ENCODE peak calls at places on chromosomes 7 and 10, in four cellular contexts. L, N, X and P are unnamed samples.

GRCh38 chr10:117762819-117763172 is 220.2 kb downstream of the EMX2 start:
- DNase-seq in L (no peak), X (peak), N (peak), P (no peak)

GRCh38 chr7:135147341-135147898 is 452 bp upstream of the TMEM140 start:
- DNase-seq in N (no peak), L (no peak), X (no peak), P (no peak)

GRCh38 chr7:92835140-92835850 is 1.1 kb downstream of the CDK6 start:
- DNase-seq in N (peak), L (peak), X (peak), P (peak)

GRCh38 chr10:84837877-84838276 is 509.5 kb downstream of the CCSER2 start:
- DNase-seq in L (no peak), X (no peak), N (no peak), P (no peak)

GRCh38 chr7:127776776-127777390 is 124.9 kb downstream of the SND1 start:
- DNase-seq in X (no peak), N (no peak), L (no peak), P (no peak)

GRCh38 chr7:77444123-77444522 is 28.0 kb upstream of the GSAP start:
- DNase-seq in X (no peak), L (no peak), N (no peak), P (no peak)

GRCh38 chr7:119890631-119891030 is 382.3 kb upstream of the KCND2 start:
- DNase-seq in N (no peak), L (no peak), X (no peak), P (no peak)

GRCh38 chr10:36534471-36535002 is 590.9 kb upstream of the ANKRD30A start:
- DNase-seq in L (no peak), N (no peak), X (no peak), P (no peak)

GRCh38 chr7:137696376-137696775 is 150.4 kb downstream of the DGKI start:
- DNase-seq in L (no peak), X (no peak), N (no peak), P (no peak)

GRCh38 chr7:84251183-84251845 is 56.7 kb upstream of the SEMA3A start:
- DNase-seq in X (no peak), N (no peak), L (no peak), P (no peak)

GRCh38 chr7:78095549-78095948 is 297.0 kb downstream of the PHTF2 start:
- DNase-seq in L (no peak), N (no peak), X (no peak), P (no peak)

GRCh38 chr10:84854439-84854838 is 526.0 kb downstream of the CCSER2 start:
- DNase-seq in L (no peak), N (no peak), X (no peak), P (no peak)

GRCh38 chr10:6232225-6232807 is 29.6 kb downstream of the PFKFB3 start:
- DNase-seq in X (no peak), N (no peak), L (peak), P (no peak)

GRCh38 chr10:14838582-14839304 is 637 bp downstream of the HSPA14 start:
- DNase-seq in N (no peak), X (peak), L (peak), P (peak)

GRCh38 chr10:124320778-124321432 is 97.8 kb downstream of the OAT start:
- DNase-seq in L (no peak), N (no peak), X (no peak), P (no peak)

DNA sequence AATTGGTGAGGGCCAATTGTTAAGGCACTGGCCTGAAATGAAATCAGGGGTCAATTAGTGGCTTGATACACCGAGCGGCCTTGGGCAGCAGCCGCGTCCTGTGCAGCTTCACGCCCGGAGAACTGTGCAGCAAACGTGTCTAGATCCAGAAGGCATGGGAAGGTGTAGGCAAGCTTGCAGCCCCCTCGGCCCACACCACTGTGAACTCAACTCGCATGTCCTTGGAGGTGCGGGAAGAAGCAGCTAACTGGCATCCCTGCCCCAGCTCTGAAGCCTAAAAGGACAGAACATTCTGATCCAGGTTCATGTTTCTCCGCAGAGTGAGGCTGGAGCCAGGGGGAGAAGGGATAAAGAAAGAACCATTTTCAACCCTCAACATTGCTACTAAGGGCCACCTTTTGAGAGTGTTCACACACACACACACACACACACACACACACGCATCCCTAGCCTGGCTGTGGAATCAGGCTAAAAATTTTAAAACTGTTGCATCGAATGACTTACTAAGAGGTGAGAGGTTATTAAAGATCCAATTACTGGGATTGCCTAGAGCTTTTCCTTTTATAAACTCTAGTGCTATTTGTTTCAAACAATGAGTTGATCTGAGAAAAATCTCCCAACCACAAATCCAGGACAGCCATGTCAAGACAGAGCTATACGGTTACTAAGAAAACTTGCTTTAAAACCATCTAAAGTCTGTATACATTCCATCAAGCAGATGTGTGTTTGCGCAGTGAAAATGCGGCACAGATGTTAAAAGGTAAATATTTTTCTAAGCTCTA is 104.0 kb downstream of the PARP12 start:
- DNase-seq in N (no peak), L (no peak), X (no peak), P (no peak)
- TF ChIP-seq ELF1 in N (no peak), L (no peak), X (no peak), P (no peak)

GRCh38 chr7:73749931-73750776 is 11.6 kb upstream of the ABHD11 start:
- DNase-seq in L (no peak), X (peak), N (no peak), P (no peak)
- TF ChIP-seq ELF1 in L (no peak), X (no peak), N (no peak), P (no peak)

GRCh38 chr10:96218826-96219225 is 52.5 kb downstream of the BLNK start:
- DNase-seq in X (no peak), L (no peak), N (no peak), P (no peak)
- TF ChIP-seq ELF1 in X (no peak), L (no peak), N (no peak), P (no peak)

GRCh38 chr10:34551295-34551694 is 263.8 kb downstream of the PARD3 start:
- DNase-seq in N (no peak), L (no peak), X (no peak), P (no peak)

GRCh38 chr10:34553753-34554152 is 261.3 kb downstream of the PARD3 start:
- DNase-seq in X (no peak), N (no peak), L (no peak), P (no peak)

GRCh38 chr10:34558093-34558492 is 257.0 kb downstream of the PARD3 start:
- DNase-seq in X (no peak), N (no peak), L (no peak), P (no peak)

GRCh38 chr10:34557173-34557572 is 257.9 kb downstream of the PARD3 start:
- DNase-seq in N (no peak), L (no peak), X (no peak), P (no peak)

GRCh38 chr10:34555653-34556052 is 259.4 kb downstream of the PARD3 start:
- DNase-seq in L (no peak), N (peak), X (peak), P (no peak)
- TF ChIP-seq ELF1 in L (no peak), N (no peak), X (no peak), P (no peak)

DNA sequence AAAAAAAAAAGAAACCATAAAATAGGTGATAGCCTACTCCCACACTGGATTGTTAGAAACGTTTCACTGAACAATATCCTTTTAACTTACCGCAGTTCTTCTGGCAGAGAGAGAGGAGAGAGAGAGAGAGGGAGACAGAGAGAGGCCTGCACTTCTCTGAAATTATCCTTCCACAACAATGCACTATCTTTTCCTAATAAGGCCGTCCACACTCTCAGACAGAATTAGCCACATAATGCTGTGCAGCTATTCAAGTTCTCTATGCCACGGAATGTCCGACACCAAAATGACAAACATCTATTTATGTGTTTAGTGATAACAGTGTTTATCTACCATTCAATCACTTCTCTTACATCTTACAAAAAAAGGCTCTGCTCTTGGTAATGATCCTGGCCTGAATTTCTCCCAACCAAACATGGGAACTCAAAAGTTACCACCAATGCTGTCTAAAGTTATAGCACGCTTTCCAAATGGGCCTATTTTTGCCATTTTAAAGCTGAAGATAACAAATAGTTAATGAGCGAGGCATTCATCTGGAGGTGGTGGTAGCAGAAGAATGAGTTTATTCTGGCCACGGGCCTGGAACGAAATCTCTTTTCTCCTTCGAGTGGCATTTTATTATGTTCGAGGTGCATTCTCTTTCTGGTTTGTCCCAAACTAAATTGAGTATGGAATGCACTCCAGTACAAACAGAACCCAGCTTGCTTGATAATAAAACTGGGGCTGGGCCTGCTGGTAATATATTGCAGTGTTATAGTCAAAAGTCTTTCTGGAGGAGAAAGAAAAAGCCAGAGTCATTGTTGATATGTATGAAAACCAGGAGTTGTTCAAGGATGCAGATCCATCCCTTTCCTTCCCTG is 160.2 kb upstream of the SVIL start:
- DNase-seq in X (no peak), L (no peak), N (no peak), P (no peak)
- TF ChIP-seq ELF1 in X (no peak), L (no peak), N (no peak), P (no peak)

DNA sequence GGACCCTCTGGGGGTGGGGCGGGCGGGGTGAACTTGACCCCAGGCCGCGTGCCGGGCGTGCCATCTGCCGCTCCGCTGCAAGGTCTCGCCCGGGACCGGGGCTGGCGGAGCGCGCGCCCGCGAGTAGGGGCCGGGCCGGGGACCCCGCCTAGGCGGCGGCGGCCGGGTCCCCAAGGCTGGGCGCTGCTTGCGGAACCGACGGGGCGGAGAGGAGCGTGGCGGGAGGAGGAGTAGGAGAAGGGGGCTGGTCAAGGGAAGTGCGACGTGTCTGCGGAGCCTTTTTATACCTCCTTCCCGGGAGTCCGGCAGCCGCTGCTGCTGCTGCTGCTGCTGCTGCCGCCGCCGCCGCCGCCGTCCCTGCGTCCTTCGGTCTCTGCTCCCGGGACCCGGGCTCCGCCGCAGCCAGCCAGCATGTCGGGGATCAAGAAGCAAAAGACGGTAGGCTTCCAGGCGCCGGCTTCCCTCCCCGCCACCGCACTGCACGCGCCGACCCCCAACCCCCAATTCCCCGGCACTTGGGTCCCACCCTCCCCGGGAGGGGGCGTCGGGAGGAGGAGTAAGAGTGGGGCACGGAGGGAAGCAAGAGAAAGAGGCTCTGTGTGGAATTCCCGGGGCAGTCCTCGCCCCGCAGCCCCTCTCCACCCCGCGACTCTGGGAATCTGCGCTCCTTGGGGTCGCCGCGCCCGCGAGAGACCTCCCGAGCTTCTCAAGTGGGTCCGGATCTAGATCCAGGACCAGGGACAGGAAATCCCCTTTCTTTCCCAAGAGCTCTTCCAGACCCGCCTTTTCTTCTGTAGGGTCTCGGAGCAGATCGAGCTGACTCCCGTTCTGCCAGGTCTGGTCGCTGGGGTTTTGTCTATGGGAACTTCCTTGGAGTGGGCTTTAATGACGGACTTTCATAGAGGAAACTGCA is at the start of gene PAPSS2:
- DNase-seq in N (no peak), L (peak), X (no peak), P (no peak)
- TF ChIP-seq ELF1 in N (no peak), L (no peak), X (no peak), P (no peak)